ENCODE peak calls at places on chromosomes 13 and 19, in four cellular contexts. S is caudate nucleus, G is A172, C is NCI-H510A. A is an unnamed sample.

GRCh38 chr13:113730831-113731191 is 28.2 kb upstream of the TMEM255B start:
- DNase-seq in S (no peak), G (no peak), C (no peak), A (no peak)

GRCh38 chr13:21884965-21885567 is 214.2 kb downstream of the FGF9 start:
- DNase-seq in S (no peak), G (no peak), C (no peak), A (no peak)

GRCh38 chr19:12975221-12975756 is 5.9 kb downstream of the DAND5 start:
- DNase-seq in S (no peak), G (no peak), C (no peak), A (no peak)

GRCh38 chr19:45607071-45608029 is 5.3 kb upstream of the GPR4 start:
- DNase-seq in S (peak), G (peak), C (peak), A (peak)

GRCh38 chr13:34678154-34678553 is 263.9 kb upstream of the NBEA start:
- DNase-seq in S (no peak), G (peak), C (no peak), A (no peak)

GRCh38 chr19:13022859-13023636 is 27.8 kb downstream of the NFIX start:
- DNase-seq in S (peak), G (peak), C (no peak), A (no peak)

GRCh38 chr19:2896694-2897093 is 4.0 kb upstream of the ZNF57 start:
- DNase-seq in S (no peak), G (no peak), C (no peak), A (no peak)

GRCh38 chr13:49635599-49636433 is 7.5 kb downstream of the ARL11 start:
- DNase-seq in S (no peak), G (no peak), C (no peak), A (no peak)

GRCh38 chr19:7104783-7105447 is 35.4 kb downstream of the ZNF557 start:
- DNase-seq in S (no peak), G (no peak), C (no peak), A (no peak)

GRCh38 chr19:46998445-46999142 is 21.0 kb upstream of the NPAS1 start:
- DNase-seq in S (peak), G (no peak), C (no peak), A (no peak)

GRCh38 chr19:50513746-50514345 is at the start of gene ASPDH:
- DNase-seq in S (no peak), G (no peak), C (no peak), A (no peak)

GRCh38 chr13:36421447-36421846 is 10.8 kb upstream of the CCNA1 start:
- DNase-seq in S (no peak), G (no peak), C (no peak), A (no peak)

GRCh38 chr19:36101550-36102327 is 9.2 kb upstream of the OVOL3 start:
- DNase-seq in S (no peak), G (peak), C (no peak), A (no peak)

GRCh38 chr19:56625708-56626107 is 17.3 kb upstream of the SMIM17 start:
- DNase-seq in S (no peak), G (no peak), C (no peak), A (no peak)

GRCh38 chr19:36051637-36052036 is 2.4 kb downstream of the THAP8 start:
- DNase-seq in S (no peak), G (no peak), C (peak), A (peak)

GRCh38 chr19:49497047-49497789 is 984 bp downstream of the RPS11 start:
- DNase-seq in S (no peak), G (peak), C (peak), A (no peak)

GRCh38 chr19:35109395-35110112 is 6.1 kb upstream of the FXYD3 start:
- DNase-seq in S (peak), G (peak), C (no peak), A (no peak)

GRCh38 chr13:77219401-77219800 is 107.5 kb downstream of the MYCBP2 start:
- DNase-seq in S (no peak), G (no peak), C (no peak), A (no peak)

GRCh38 chr19:13937479-13938360 is 497 bp downstream of the PODNL1 start:
- DNase-seq in S (no peak), G (no peak), C (no peak), A (no peak)

GRCh38 chr19:40807147-40808020 is 8.4 kb downstream of the EGLN2 start:
- DNase-seq in S (no peak), G (no peak), C (no peak), A (peak)

GRCh38 chr19:29845576-29846176 is 33.9 kb downstream of the CCNE1 start:
- DNase-seq in S (no peak), G (peak), C (no peak), A (peak)

GRCh38 chr13:72849571-72849970 is 67.6 kb downstream of the PIBF1 start:
- DNase-seq in S (no peak), G (no peak), C (no peak), A (no peak)

GRCh38 chr13:25462301-25463125 is 90.7 kb downstream of the ATP8A2 start:
- DNase-seq in S (no peak), G (peak), C (no peak), A (no peak)

GRCh38 chr19:34838753-34839431 is 65.9 kb upstream of the ZNF599 start:
- DNase-seq in S (no peak), G (no peak), C (no peak), A (peak)

GRCh38 chr13:52127783-52128702 is 830 bp downstream of the NEK5 start:
- DNase-seq in S (no peak), G (peak), C (peak), A (peak)

GRCh38 chr13:80962173-80962572 is 621.2 kb upstream of the SPRY2 start:
- DNase-seq in S (no peak), G (no peak), C (no peak), A (no peak)

GRCh38 chr13:49116873-49117272 is 103.3 kb upstream of the MLNR start:
- DNase-seq in S (no peak), G (no peak), C (no peak), A (no peak)

GRCh38 chr19:16022681-16023557 is 53.4 kb upstream of the TPM4 start:
- DNase-seq in S (no peak), G (no peak), C (no peak), A (no peak)

GRCh38 chr19:4415352-4415751 is 12.9 kb downstream of the CHAF1A start:
- DNase-seq in S (no peak), G (no peak), C (no peak), A (no peak)

GRCh38 chr19:3818918-3819317 is 32.7 kb upstream of the MATK start:
- DNase-seq in S (no peak), G (no peak), C (no peak), A (no peak)

GRCh38 chr13:110432522-110432921 is 125.4 kb downstream of the COL4A2 start:
- DNase-seq in S (no peak), G (no peak), C (no peak), A (no peak)

GRCh38 chr19:3404324-3405260 is 38.2 kb downstream of the NFIC start:
- DNase-seq in S (peak), G (peak), C (no peak), A (no peak)

GRCh38 chr19:55041627-55042343 is 3.7 kb upstream of the GP6 start:
- DNase-seq in S (no peak), G (no peak), C (no peak), A (no peak)

GRCh38 chr13:67117010-67117550 is 113.1 kb downstream of the PCDH9 start:
- DNase-seq in S (no peak), G (no peak), C (no peak), A (no peak)

GRCh38 chr19:16013851-16014840 is 62.1 kb upstream of the TPM4 start:
- DNase-seq in S (no peak), G (no peak), C (no peak), A (no peak)

GRCh38 chr19:34475026-34475974 is 6.3 kb upstream of the WTIP start:
- DNase-seq in S (no peak), G (peak), C (no peak), A (no peak)

A was measured in islet precursor cell.